ENCODE peak calls at places on chromosomes 12 and 14, in eight cellular contexts. O, Y, N, J, P, V, I and D are unnamed samples.

GRCh38 chr12:32483499-32483898 is 84.1 kb downstream of the FGD4 start:
- DNase-seq in O (no peak), Y (no peak), N (no peak), J (peak), P (no peak), V (no peak), I (no peak), D (no peak)

GRCh38 chr14:56274556-56274955 is 156.3 kb downstream of the PELI2 start:
- DNase-seq in O (no peak), Y (no peak), N (no peak), J (no peak), P (no peak), V (no peak), I (no peak), D (no peak)

GRCh38 chr14:93007225-93007997 is 84.5 kb downstream of the CHGA start:
- DNase-seq in O (peak), Y (no peak), N (peak), J (peak), P (peak), V (no peak), I (no peak), D (peak)

GRCh38 chr12:64097346-64098105 is 124.6 kb downstream of the KICS2 start:
- DNase-seq in O (no peak), Y (no peak), N (no peak), J (no peak), P (no peak), V (no peak), I (no peak), D (no peak)

GRCh38 chr12:66189476-66189823 is 436 bp downstream of the IRAK3 start:
- DNase-seq in O (no peak), Y (no peak), N (no peak), J (no peak), P (no peak), V (no peak), I (no peak), D (peak)

GRCh38 chr12:125114365-125115141 is 49.3 kb downstream of the AACS start:
- DNase-seq in O (no peak), Y (no peak), N (no peak), J (no peak), P (no peak), V (no peak), I (no peak), D (peak)

GRCh38 chr12:75850751-75851462 is 180.7 kb downstream of the PHLDA1 start:
- DNase-seq in O (no peak), Y (no peak), N (peak), J (peak), P (no peak), V (no peak), I (no peak), D (no peak)

GRCh38 chr12:115806000-115806399 is 471.5 kb downstream of the MED13L start:
- DNase-seq in O (no peak), Y (no peak), N (no peak), J (no peak), P (no peak), V (no peak), I (no peak), D (no peak)

GRCh38 chr12:52145941-52146821 is 45.6 kb downstream of the KRT80 start:
- DNase-seq in O (no peak), Y (no peak), N (no peak), J (no peak), P (no peak), V (no peak), I (no peak), D (no peak)

GRCh38 chr14:51298895-51299294 is 58.8 kb downstream of the TMX1 start:
- DNase-seq in O (no peak), Y (no peak), N (no peak), J (no peak), P (no peak), V (no peak), I (no peak), D (no peak)

GRCh38 chr14:20866194-20866593 is 25.0 kb upstream of the RNASE3 start:
- DNase-seq in O (no peak), Y (no peak), N (no peak), J (no peak), P (no peak), V (no peak), I (no peak), D (no peak)

GRCh38 chr12:131132118-131132892 is 178.6 kb downstream of the ADGRD1 start:
- DNase-seq in O (peak), Y (peak), N (no peak), J (no peak), P (no peak), V (peak), I (peak), D (peak)

GRCh38 chr12:81224626-81225025 is 146.7 kb downstream of the ACSS3 start:
- DNase-seq in O (peak), Y (no peak), N (no peak), J (no peak), P (no peak), V (no peak), I (no peak), D (no peak)

GRCh38 chr12:115879354-115879753 is 398.1 kb downstream of the MED13L start:
- DNase-seq in O (no peak), Y (no peak), N (no peak), J (no peak), P (no peak), V (no peak), I (no peak), D (no peak)

GRCh38 chr12:26150737-26151450 is 26.1 kb upstream of the BHLHE41 start:
- DNase-seq in O (peak), Y (no peak), N (peak), J (no peak), P (no peak), V (no peak), I (no peak), D (no peak)

GRCh38 chr12:14902465-14902864 is 16.8 kb upstream of the MGP start:
- DNase-seq in O (no peak), Y (no peak), N (no peak), J (no peak), P (no peak), V (no peak), I (no peak), D (no peak)

GRCh38 chr14:75553761-75554160 is 24.7 kb upstream of the FLVCR2 start:
- DNase-seq in O (no peak), Y (no peak), N (no peak), J (no peak), P (no peak), V (no peak), I (no peak), D (no peak)

GRCh38 chr12:94140556-94140955 is 7.8 kb upstream of the PLXNC1 start:
- DNase-seq in O (peak), Y (no peak), N (no peak), J (no peak), P (no peak), V (peak), I (peak), D (no peak)